ENCODE peak calls at places on chromosome X, in eight cellular contexts. A is fibroblast of lung, P is HCT116, S is HepG2, E is GM23248, V is hepatocyte, Q is keratinocyte, R is PC-3. H is an unnamed sample.

GRCh38 chrX:9897761-9898161 is 69.4 kb upstream of the CLDN34 start:
- DNase-seq in A (peak; percentile 97), P (no peak), S (no peak), E (peak; percentile 91), V (no peak), Q (no peak), R (no peak), H (peak; percentile 96)

GRCh38 chrX:45135616-45136015 is 65.1 kb downstream of the DIPK2B start:
- DNase-seq in A (no peak), P (no peak), S (no peak), E (no peak), V (no peak), Q (no peak), R (no peak), H (no peak)

GRCh38 chrX:24081661-24082154 is 27.0 kb downstream of the EIF2S3 start:
- DNase-seq in A (peak; percentile 45), P (peak; percentile 50), S (peak; percentile 44), E (peak; percentile 65), V (peak; percentile 75), Q (no peak), R (peak; percentile 72), H (peak; percentile 27)

GRCh38 chrX:8052909-8053308 is 118.2 kb downstream of the VCX2 start:
- DNase-seq in A (no peak), P (no peak), S (no peak), E (no peak), V (no peak), Q (no peak), R (no peak), H (no peak)

GRCh38 chrX:69107231-69107739 is 58.0 kb downstream of the PJA1 start:
- DNase-seq in A (no peak), P (no peak), S (no peak), E (no peak), V (peak; percentile 86), Q (no peak), R (peak; percentile 27), H (no peak)

GRCh38 chrX:12825801-12826200 is 34.6 kb downstream of the PRPS2 start:
- DNase-seq in A (peak; percentile 62), P (peak; percentile 44), S (no peak), E (no peak), V (no peak), Q (no peak), R (peak; percentile 85), H (peak; percentile 57)

GRCh38 chrX:74009041-74009440 is 294.9 kb upstream of the ZCCHC13 start:
- DNase-seq in A (peak; percentile 9), P (no peak), S (no peak), E (peak; percentile 20), V (no peak), Q (no peak), R (no peak), H (peak; percentile 6)

GRCh38 chrX:126137899-126138298 is 28.2 kb downstream of the DCAF12L2 start:
- DNase-seq in A (no peak), P (no peak), S (no peak), E (peak; percentile 0), V (peak; percentile 8), Q (no peak), R (no peak), H (no peak)

GRCh38 chrX:123884809-123885408 is 25.1 kb downstream of the XIAP start:
- DNase-seq in A (peak; percentile 38), P (no peak), S (peak; percentile 31), E (peak; percentile 48), V (peak; percentile 73), Q (peak; percentile 17), R (peak; percentile 68), H (peak; percentile 12)

GRCh38 chrX:45506149-45506768 is 305.6 kb upstream of the DIPK2B start:
- DNase-seq in A (no peak), P (no peak), S (no peak), E (no peak), V (no peak), Q (no peak), R (no peak), H (no peak)

GRCh38 chrX:8504451-8504850 is 39.8 kb downstream of the VCX3B start:
- DNase-seq in A (peak; percentile 95), P (no peak), S (no peak), E (no peak), V (peak; percentile 15), Q (no peak), R (peak; percentile 72), H (peak; percentile 93)

GRCh38 chrX:55767100-55767499 is 49.6 kb downstream of the RRAGB start:
- DNase-seq in A (peak; percentile 53), P (no peak), S (no peak), E (peak; percentile 5), V (no peak), Q (no peak), R (peak; percentile 59), H (peak; percentile 39)

GRCh38 chrX:131752493-131753198 is 208.8 kb downstream of the OR13H1 start:
- DNase-seq in A (peak; percentile 73), P (no peak), S (no peak), E (no peak), V (no peak), Q (no peak), R (peak; percentile 60), H (peak; percentile 58)

GRCh38 chrX:38080808-38081207 is 74.5 kb downstream of the SYTL5 start:
- DNase-seq in A (peak; percentile 22), P (no peak), S (no peak), E (no peak), V (no peak), Q (no peak), R (peak; percentile 73), H (no peak)

DNA sequence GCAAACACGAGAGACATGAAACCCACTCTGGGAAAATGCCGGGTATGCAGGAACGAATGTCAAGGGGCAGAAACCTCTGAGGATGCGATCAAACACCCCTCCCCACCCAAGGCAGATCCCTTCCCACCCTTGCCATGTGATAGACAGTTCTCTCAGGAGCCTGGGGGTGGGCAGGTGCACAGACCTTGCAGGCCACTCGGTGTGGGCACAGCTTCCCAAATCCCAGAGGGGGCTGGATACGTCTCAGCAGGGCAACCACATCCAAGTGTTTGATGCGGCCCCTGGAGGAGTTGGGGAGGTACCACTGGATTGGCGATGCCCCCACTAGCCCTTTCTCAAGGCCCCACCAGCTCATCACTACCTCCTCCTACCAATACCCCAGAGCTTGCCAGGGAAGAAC is 10.4 kb upstream of the SYP start:
- DNase-seq in A (no peak), P (no peak), S (no peak), E (no peak), V (no peak), Q (no peak), R (no peak), H (no peak)
- H3K4me3 ChIP-seq in A (no peak overlapping the region), P (no peak overlapping the region), S (no peak overlapping the region), E (no peak overlapping the region), V (no peak overlapping the region), Q (no peak overlapping the region), R (no peak overlapping the region), H (no peak overlapping the region)

GRCh38 chrX:1435241-1435900 is 17.3 kb downstream of the ASMTL start:
- DNase-seq in A (no peak), P (no peak), S (no peak), E (no peak), V (no peak), Q (no peak), R (no peak), H (no peak)
- H2AFZ ChIP-seq in A (no peak overlapping the region), P (no peak overlapping the region), S (no peak overlapping the region), E (no peak overlapping the region), V (no peak overlapping the region), Q (no peak overlapping the region), R (no peak overlapping the region), H (no peak overlapping the region)

DNA sequence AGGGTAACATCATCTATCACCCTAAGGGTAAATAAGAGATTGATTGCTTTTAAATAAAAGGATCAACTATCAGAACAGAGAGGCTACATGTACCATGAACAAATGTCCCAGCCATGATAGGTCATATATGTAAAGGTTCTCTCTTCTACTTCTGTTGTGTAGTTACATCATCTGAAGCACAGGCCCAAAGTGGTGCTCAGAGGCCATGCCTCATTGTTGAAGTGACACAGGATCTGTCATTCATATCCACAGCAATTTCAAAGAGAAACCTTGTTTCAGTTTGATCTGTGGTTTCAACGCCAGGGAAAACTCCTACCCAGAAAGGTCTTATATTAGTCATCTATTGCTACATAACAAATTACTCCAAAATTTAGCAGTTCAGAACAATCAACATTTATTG is 269.2 kb upstream of the MAOA start:
- DNase-seq in A (no peak), P (no peak), S (no peak), E (no peak), V (no peak), Q (no peak), R (no peak), H (no peak)
- TF ChIP-seq EZH2 in A (no peak), P (no peak), S (no peak), E (no peak), V (no peak), Q (no peak), R (no peak), H (no peak)

GRCh38 chrX:19566359-19567141 is 51.2 kb upstream of the MAP3K15 start:
- DNase-seq in A (peak; percentile 33), P (no peak), S (peak; percentile 65), E (peak; percentile 36), V (no peak), Q (no peak), R (no peak), H (peak; percentile 16)

GRCh38 chrX:19571708-19572107 is 56.4 kb upstream of the MAP3K15 start:
- DNase-seq in A (no peak), P (no peak), S (no peak), E (no peak), V (no peak), Q (no peak), R (no peak), H (no peak)

GRCh38 chrX:19568422-19568821 is 53.1 kb upstream of the MAP3K15 start:
- DNase-seq in A (no peak), P (no peak), S (peak; percentile 19), E (no peak), V (no peak), Q (no peak), R (no peak), H (no peak)

GRCh38 chrX:19569930-19570329 is 54.6 kb upstream of the MAP3K15 start:
- DNase-seq in A (no peak), P (no peak), S (no peak), E (no peak), V (no peak), Q (no peak), R (no peak), H (no peak)

DNA sequence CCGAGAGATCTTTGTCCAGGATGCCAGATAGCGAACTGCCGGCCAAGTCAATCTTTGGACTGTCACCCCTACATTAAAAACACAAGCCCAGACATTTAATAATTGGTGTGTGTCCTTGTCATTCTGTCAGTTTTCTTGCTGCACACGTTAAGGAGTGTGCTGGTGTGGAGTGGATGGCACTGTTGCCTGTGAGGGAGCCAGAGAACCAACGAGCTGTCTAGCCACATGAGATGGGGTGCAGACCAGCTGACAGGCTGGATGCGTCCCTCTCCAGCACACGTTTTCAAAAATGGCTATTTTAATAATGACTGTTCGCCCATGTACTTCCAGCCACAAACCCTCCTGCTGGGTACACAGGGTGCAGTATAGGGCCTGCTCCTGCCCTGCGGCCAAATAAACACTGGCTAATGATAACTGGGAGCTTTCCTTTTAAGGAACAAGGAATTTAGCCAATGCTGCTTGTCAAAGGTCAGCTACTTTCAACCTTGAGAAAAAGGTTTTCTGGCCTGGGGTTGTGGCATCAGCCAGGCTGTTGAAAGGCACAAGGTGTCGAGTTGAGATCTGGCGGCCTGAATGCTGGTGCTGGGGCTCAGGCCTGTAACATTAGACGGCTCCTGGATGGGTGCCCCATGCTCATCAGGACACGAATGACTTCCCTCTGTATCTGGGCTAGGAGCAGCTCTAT is 54.0 kb upstream of the MAP3K15 start:
- DNase-seq in A (no peak), P (no peak), S (peak; percentile 14), E (no peak), V (no peak), Q (no peak), R (no peak), H (no peak)
- H3K4me3 ChIP-seq in A (no peak overlapping the region), P (no peak overlapping the region), S (no peak overlapping the region), E (no peak overlapping the region), V (no peak overlapping the region), Q (no peak overlapping the region), R (no peak overlapping the region), H (no peak overlapping the region)